ENCODE peak calls at places on chromosomes 11 and 22, in four cellular contexts. B is mammary epithelial cell, X is HCT116, O is psoas muscle. P is an unnamed sample.

GRCh38 chr22:38788417-38788816 is 5.5 kb downstream of the DNAL4 start:
- DNase-seq in B (peak; percentile 26), X (no peak), O (no peak), P (no peak)

GRCh38 chr11:125569913-125570621 is 790 bp downstream of the EI24 start:
- DNase-seq in B (peak; percentile 44), X (no peak), O (peak; percentile 65), P (no peak)

GRCh38 chr11:47234669-47235075 is 13.9 kb downstream of the ACP2 start:
- DNase-seq in B (no peak), X (no peak), O (peak; percentile 57), P (no peak)

GRCh38 chr11:2860636-2861035 is 24.9 kb downstream of the CDKN1C start:
- DNase-seq in B (peak; percentile 23), X (no peak), O (no peak), P (peak; percentile 79)

GRCh38 chr11:95715777-95716241 is 73.8 kb downstream of the FAM76B start:
- DNase-seq in B (peak; percentile 99), X (no peak), O (no peak), P (no peak)

GRCh38 chr11:47998733-47999359 is 18.5 kb downstream of the PTPRJ start:
- DNase-seq in B (no peak), X (no peak), O (no peak), P (no peak)

GRCh38 chr11:28146123-28146751 is 38.0 kb downstream of the METTL15 start:
- DNase-seq in B (peak; percentile 84), X (peak; percentile 90), O (no peak), P (no peak)

GRCh38 chr11:67303132-67303988 is at the start of gene SSH3:
- DNase-seq in B (peak; percentile 70), X (peak; percentile 42), O (peak; percentile 88), P (peak; percentile 45)

GRCh38 chr11:59186130-59186594 is 14.2 kb downstream of the DTX4 start:
- DNase-seq in B (peak; percentile 11), X (peak; percentile 57), O (no peak), P (no peak)

GRCh38 chr11:79708319-79708928 is 267.6 kb upstream of the TENM4 start:
- DNase-seq in B (peak; percentile 49), X (no peak), O (no peak), P (no peak)
- TF ChIP-seq CTCF in B (peak; percentile 80), X (no peak), O (peak; percentile 14), P (no peak)

GRCh38 chr11:84518601-84519183 is 1108.5 kb downstream of the DLG2 start:
- DNase-seq in B (no peak), X (no peak), O (no peak), P (no peak)

GRCh38 chr11:84522331-84522730 is 1104.8 kb downstream of the DLG2 start:
- DNase-seq in B (no peak), X (no peak), O (no peak), P (no peak)

GRCh38 chr11:84526250-84526649 is 1100.9 kb downstream of the DLG2 start:
- DNase-seq in B (no peak), X (no peak), O (no peak), P (no peak)

GRCh38 chr11:84524422-84525051 is 1102.6 kb downstream of the DLG2 start:
- DNase-seq in B (no peak), X (no peak), O (no peak), P (no peak)
- TF ChIP-seq CTCF in B (peak; percentile 57), X (peak; percentile 20), O (peak; percentile 29), P (no peak)

GRCh38 chr11:12100886-12101285 is 9.5 kb upstream of the MICAL2 start:
- DNase-seq in B (no peak), X (no peak), O (no peak), P (no peak)

GRCh38 chr11:12103411-12104225 is 6.8 kb upstream of the MICAL2 start:
- DNase-seq in B (no peak), X (no peak), O (no peak), P (no peak)

GRCh38 chr11:12101318-12101717 is 9.1 kb upstream of the MICAL2 start:
- DNase-seq in B (no peak), X (no peak), O (no peak), P (no peak)

GRCh38 chr11:12100429-12100828 is 10.0 kb upstream of the MICAL2 start:
- DNase-seq in B (no peak), X (no peak), O (no peak), P (no peak)

DNA sequence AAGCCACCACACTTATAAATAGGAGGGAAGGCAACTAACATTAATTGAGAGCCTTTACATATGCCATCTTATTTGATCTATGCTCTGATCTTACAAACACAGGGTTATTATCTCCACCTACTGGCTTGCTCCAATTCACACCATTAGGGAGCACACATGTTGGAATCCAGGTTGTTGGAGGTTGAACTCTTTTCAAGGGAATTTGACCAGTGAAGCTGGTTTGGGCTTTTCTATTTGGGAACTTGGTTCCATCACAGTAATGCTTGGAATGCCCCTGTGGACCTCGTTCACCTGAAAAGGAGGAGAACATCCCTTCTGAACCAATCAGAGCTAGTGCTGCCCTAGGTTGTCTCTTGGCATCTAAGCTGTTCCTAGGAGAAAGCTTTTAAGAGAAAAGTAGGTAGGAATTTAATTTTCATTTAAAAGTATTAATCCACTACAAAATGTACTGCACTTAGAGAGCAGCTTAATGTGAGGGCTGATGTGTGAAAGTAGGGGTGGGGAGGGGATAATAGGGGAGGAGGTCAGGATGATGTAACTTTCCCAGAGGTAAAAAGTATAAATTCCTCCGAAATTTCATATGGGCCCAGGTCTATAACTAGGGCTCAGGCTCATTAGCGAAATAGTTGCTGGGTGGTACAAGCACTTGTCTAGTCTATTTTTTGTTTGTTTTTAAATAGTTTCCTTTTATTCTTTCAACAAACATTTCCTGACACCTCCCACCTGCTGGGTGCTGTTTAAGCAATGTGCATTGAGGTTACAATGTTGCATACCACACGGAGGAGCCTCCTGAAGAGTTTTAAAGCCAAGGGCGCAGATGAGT is 7.6 kb upstream of the MICAL2 start:
- DNase-seq in B (no peak), X (no peak), O (no peak), P (no peak)
- TF ChIP-seq CTCF in B (peak; percentile 49), X (peak; percentile 50), O (no peak), P (no peak)

GRCh38 chr11:111870887-111871692 is at the start of gene ALG9:
- DNase-seq in B (peak; percentile 80), X (peak; percentile 73), O (peak; percentile 94), P (peak; percentile 69)
- TF ChIP-seq CTCF in B (peak; percentile 52), X (no peak), O (peak; percentile 20), P (peak; percentile 49)

GRCh38 chr11:75597636-75598035 is 35.6 kb downstream of the SERPINH1 start:
- DNase-seq in B (peak; percentile 24), X (peak; percentile 36), O (no peak), P (no peak)

GRCh38 chr11:75598264-75598663 is 36.2 kb downstream of the SERPINH1 start:
- DNase-seq in B (no peak), X (no peak), O (no peak), P (no peak)

GRCh38 chr11:75598900-75599299 is 36.8 kb downstream of the SERPINH1 start:
- DNase-seq in B (no peak), X (no peak), O (no peak), P (no peak)

GRCh38 chr11:75595511-75595910 is 33.5 kb downstream of the SERPINH1 start:
- DNase-seq in B (no peak), X (no peak), O (no peak), P (no peak)

DNA sequence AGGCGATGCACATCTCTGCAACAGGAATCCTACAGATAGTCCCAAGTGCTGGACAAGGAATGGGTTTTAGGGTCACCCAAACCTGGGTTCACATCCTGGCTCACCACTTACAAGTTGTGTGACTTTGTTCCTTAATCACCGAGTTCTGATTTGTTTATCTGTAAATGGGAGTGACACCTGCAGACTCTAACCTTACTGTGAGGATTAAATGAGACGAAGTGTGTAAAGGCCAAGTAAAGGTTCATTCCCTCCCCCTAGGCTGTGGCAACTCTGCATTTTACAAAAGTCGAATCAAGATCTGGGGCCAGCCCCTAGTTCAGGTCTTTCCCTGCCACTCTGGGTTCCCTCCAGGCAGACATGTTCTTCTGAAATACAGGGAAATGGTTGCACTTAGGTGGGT is 34.9 kb downstream of the SERPINH1 start:
- DNase-seq in B (no peak), X (no peak), O (no peak), P (no peak)
- TF ChIP-seq CTCF in B (no peak), X (no peak), O (no peak), P (no peak)

DNA sequence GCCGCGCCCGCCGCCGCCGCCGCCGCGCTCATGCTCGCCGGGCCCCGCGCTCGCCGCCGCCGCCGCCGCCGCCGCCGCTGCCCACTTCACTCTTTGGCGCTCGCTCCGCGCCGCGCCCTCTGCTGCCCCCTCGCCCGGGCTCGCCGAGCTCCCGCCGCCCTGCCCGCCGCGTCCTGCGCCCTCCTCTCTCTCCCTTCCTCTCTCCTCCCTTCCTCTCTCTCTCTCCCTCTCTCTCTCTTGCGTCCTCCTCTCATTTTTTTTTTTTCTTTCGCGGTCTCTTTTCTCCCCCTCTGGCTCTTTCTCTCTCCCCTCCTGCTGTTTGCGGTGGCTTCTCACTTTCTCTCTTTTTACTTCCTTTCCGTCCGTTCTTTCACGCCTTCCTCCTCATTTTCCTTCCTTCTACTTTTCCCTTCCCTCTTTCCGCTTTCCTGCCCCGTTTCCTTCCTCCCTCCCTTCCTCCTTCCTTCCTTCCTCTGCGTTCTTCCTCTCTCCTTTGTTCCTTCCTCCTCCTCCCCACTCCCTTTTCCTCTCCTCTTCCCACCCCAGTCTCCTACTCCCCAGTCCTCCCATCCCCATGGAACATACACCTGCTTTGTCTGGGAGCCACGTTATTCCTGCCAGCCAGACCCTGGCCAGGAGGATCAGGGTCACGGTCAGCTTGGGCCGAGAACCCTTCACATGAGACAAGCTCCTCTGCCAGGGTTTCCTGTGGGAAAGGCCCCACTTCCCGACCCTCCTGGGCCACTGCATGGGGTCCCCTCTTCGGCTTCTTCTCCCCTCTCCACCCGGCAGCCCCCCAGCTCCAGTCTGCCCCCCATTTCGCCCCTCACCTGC is 19.3 kb upstream of the SHISAL1 start:
- DNase-seq in B (no peak), X (no peak), O (no peak), P (no peak)
- TF ChIP-seq CTCF in B (no peak), X (no peak), O (no peak), P (no peak)

GRCh38 chr11:44178381-44178780 is 82.9 kb downstream of the EXT2 start:
- DNase-seq in B (no peak), X (no peak), O (no peak), P (no peak)
- TF ChIP-seq CTCF in B (no peak), X (no peak), O (peak; percentile 39), P (no peak)

P was measured in CD14-positive monocyte.